ENCODE peak calls at places on chromosomes 3 and 15, in eight cellular contexts. One of them, this sample, is unnamed. For H4K20me1, the result is how much of the 10 kb centered on the place peaks cover.

GRCh38 chr3:32448686-32449474 is 53.8 kb downstream of the CMTM6 start:
- DNase-seq in HCT116: no peak
- DNase-seq in MM.1S: no peak
- DNase-seq in astrocyte: no peak
- DNase-seq in H9: no peak
- DNase-seq in neural progenitor cell: no peak
- DNase-seq in hepatocyte: no peak
- DNase-seq in IMR-90: no peak
- DNase-seq in this sample: no peak

GRCh38 chr15:98812711-98813441 is 164.5 kb downstream of the IGF1R start:
- DNase-seq in HCT116: no peak
- DNase-seq in MM.1S: no peak
- DNase-seq in astrocyte: no peak
- DNase-seq in H9: no peak
- DNase-seq in neural progenitor cell: no peak
- DNase-seq in hepatocyte: peak
- DNase-seq in IMR-90: no peak
- DNase-seq in this sample: no peak

GRCh38 chr15:56049577-56049976 is 56.2 kb upstream of the NEDD4 start:
- DNase-seq in HCT116: no peak
- DNase-seq in MM.1S: no peak
- DNase-seq in astrocyte: no peak
- DNase-seq in H9: no peak
- DNase-seq in neural progenitor cell: no peak
- DNase-seq in hepatocyte: no peak
- DNase-seq in IMR-90: no peak
- DNase-seq in this sample: no peak

GRCh38 chr15:59296181-59296617 is 76.5 kb downstream of the MYO1E start:
- DNase-seq in HCT116: no peak
- DNase-seq in MM.1S: no peak
- DNase-seq in astrocyte: peak
- DNase-seq in H9: peak
- DNase-seq in neural progenitor cell: no peak
- DNase-seq in hepatocyte: no peak
- DNase-seq in IMR-90: peak
- DNase-seq in this sample: peak

GRCh38 chr3:171458857-171459129 is 1.4 kb downstream of the TNIK start:
- DNase-seq in HCT116: no peak
- DNase-seq in MM.1S: no peak
- DNase-seq in astrocyte: no peak
- DNase-seq in H9: peak
- DNase-seq in neural progenitor cell: peak
- DNase-seq in hepatocyte: no peak
- DNase-seq in IMR-90: no peak
- DNase-seq in this sample: peak

GRCh38 chr15:22786868-22787698 is 639 bp downstream of the NIPA1 start:
- DNase-seq in HCT116: no peak
- DNase-seq in MM.1S: peak
- DNase-seq in astrocyte: no peak
- DNase-seq in H9: peak
- DNase-seq in neural progenitor cell: peak
- DNase-seq in hepatocyte: peak
- DNase-seq in IMR-90: no peak
- DNase-seq in this sample: peak

GRCh38 chr3:59237121-59237520 is 187.3 kb upstream of the CFAP20DC start:
- DNase-seq in HCT116: no peak
- DNase-seq in MM.1S: no peak
- DNase-seq in astrocyte: peak
- DNase-seq in H9: no peak
- DNase-seq in neural progenitor cell: no peak
- DNase-seq in hepatocyte: no peak
- DNase-seq in IMR-90: peak
- DNase-seq in this sample: peak

GRCh38 chr3:162367443-162368132 is 871.0 kb downstream of the OTOL1 start:
- DNase-seq in HCT116: no peak
- DNase-seq in MM.1S: no peak
- DNase-seq in astrocyte: no peak
- DNase-seq in H9: no peak
- DNase-seq in neural progenitor cell: no peak
- DNase-seq in hepatocyte: no peak
- DNase-seq in IMR-90: peak
- DNase-seq in this sample: no peak

DNA sequence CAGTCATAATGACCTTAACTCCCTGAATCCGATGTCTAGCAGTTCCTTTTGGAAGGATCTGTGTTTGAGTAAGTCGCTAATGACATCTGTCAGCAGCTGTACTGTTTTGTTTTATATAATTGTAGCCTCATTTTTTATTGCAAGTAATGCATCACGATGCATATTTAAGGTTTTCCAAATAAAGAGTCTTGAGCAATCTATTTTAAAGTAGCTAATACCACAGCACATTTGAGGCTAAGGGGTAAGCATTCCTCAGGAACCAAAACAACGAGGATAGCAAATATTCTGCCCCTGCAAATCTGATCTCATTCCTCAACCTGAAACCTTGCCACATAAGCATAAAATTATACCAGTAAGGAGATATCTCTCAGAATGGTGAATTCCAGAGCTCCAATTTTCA is 98.7 kb downstream of the TBC1D5 start:
- DNase-seq in HCT116: no peak
- DNase-seq in MM.1S: no peak
- DNase-seq in astrocyte: peak
- DNase-seq in H9: no peak
- DNase-seq in neural progenitor cell: no peak
- DNase-seq in hepatocyte: no peak
- DNase-seq in IMR-90: peak
- DNase-seq in this sample: peak
- H4K20me1 ChIP-seq in HCT116: under half
- H4K20me1 ChIP-seq in MM.1S: under half
- H4K20me1 ChIP-seq in astrocyte: under half
- H4K20me1 ChIP-seq in H9: under half
- H4K20me1 ChIP-seq in neural progenitor cell: under half
- H4K20me1 ChIP-seq in hepatocyte: under half
- H4K20me1 ChIP-seq in IMR-90: under half
- H4K20me1 ChIP-seq in this sample: under half

GRCh38 chr3:12630292-12630691 is 33.6 kb downstream of the RAF1 start:
- DNase-seq in HCT116: no peak
- DNase-seq in MM.1S: no peak
- DNase-seq in astrocyte: no peak
- DNase-seq in H9: no peak
- DNase-seq in neural progenitor cell: no peak
- DNase-seq in hepatocyte: no peak
- DNase-seq in IMR-90: no peak
- DNase-seq in this sample: no peak
- H4K20me1 ChIP-seq in HCT116: under half
- H4K20me1 ChIP-seq in MM.1S: under half
- H4K20me1 ChIP-seq in astrocyte: half or more
- H4K20me1 ChIP-seq in H9: under half
- H4K20me1 ChIP-seq in neural progenitor cell: half or more
- H4K20me1 ChIP-seq in hepatocyte: half or more
- H4K20me1 ChIP-seq in IMR-90: half or more
- H4K20me1 ChIP-seq in this sample: under half

GRCh38 chr15:70059476-70060213 is 38.1 kb downstream of the TLE3 start:
- DNase-seq in HCT116: no peak
- DNase-seq in MM.1S: no peak
- DNase-seq in astrocyte: no peak
- DNase-seq in H9: no peak
- DNase-seq in neural progenitor cell: no peak
- DNase-seq in hepatocyte: no peak
- DNase-seq in IMR-90: no peak
- DNase-seq in this sample: no peak
- H4K20me1 ChIP-seq in HCT116: under half
- H4K20me1 ChIP-seq in MM.1S: under half
- H4K20me1 ChIP-seq in astrocyte: half or more
- H4K20me1 ChIP-seq in H9: under half
- H4K20me1 ChIP-seq in neural progenitor cell: under half
- H4K20me1 ChIP-seq in hepatocyte: under half
- H4K20me1 ChIP-seq in IMR-90: under half
- H4K20me1 ChIP-seq in this sample: under half

GRCh38 chr3:197952440-197952839 is 2.5 kb downstream of the RPL35A start:
- DNase-seq in HCT116: no peak
- DNase-seq in MM.1S: no peak
- DNase-seq in astrocyte: no peak
- DNase-seq in H9: no peak
- DNase-seq in neural progenitor cell: no peak
- DNase-seq in hepatocyte: no peak
- DNase-seq in IMR-90: no peak
- DNase-seq in this sample: no peak
- H4K20me1 ChIP-seq in HCT116: under half
- H4K20me1 ChIP-seq in MM.1S: under half
- H4K20me1 ChIP-seq in astrocyte: half or more
- H4K20me1 ChIP-seq in H9: under half
- H4K20me1 ChIP-seq in neural progenitor cell: half or more
- H4K20me1 ChIP-seq in hepatocyte: under half
- H4K20me1 ChIP-seq in IMR-90: under half
- H4K20me1 ChIP-seq in this sample: under half

GRCh38 chr3:50255251-50255615 is 13.7 kb upstream of the SEMA3B start:
- DNase-seq in HCT116: no peak
- DNase-seq in MM.1S: no peak
- DNase-seq in astrocyte: no peak
- DNase-seq in H9: no peak
- DNase-seq in neural progenitor cell: no peak
- DNase-seq in hepatocyte: no peak
- DNase-seq in IMR-90: no peak
- DNase-seq in this sample: no peak
- H4K20me1 ChIP-seq in HCT116: under half
- H4K20me1 ChIP-seq in MM.1S: under half
- H4K20me1 ChIP-seq in astrocyte: half or more
- H4K20me1 ChIP-seq in H9: under half
- H4K20me1 ChIP-seq in neural progenitor cell: half or more
- H4K20me1 ChIP-seq in hepatocyte: under half
- H4K20me1 ChIP-seq in IMR-90: half or more
- H4K20me1 ChIP-seq in this sample: under half

DNA sequence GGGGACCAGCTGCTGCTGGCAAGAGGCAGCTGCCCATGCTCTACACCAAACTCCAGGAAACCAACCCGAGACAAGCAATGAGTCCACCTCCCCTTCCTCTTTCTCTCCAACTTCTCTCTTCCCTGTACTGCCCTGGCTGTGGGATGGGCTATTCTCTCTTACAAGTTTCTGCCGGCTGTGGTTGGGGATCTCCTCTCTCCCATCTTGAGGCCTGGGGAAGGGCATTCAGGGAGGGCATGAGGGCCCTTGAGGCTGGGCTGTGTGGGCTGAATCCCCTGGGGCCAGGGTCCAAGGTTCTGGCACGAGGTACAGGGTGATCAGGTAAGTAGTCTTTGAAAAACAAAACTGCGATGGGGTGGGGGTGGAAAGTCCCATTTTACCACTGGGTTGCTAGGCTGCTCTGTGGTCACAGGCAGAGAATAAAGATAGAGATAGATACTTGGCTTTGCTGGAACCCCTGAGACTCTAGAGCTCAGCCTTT is 32.3 kb upstream of the CTSH start:
- DNase-seq in HCT116: no peak
- DNase-seq in MM.1S: peak
- DNase-seq in astrocyte: no peak
- DNase-seq in H9: no peak
- DNase-seq in neural progenitor cell: no peak
- DNase-seq in hepatocyte: no peak
- DNase-seq in IMR-90: no peak
- DNase-seq in this sample: no peak
- H4K20me1 ChIP-seq in HCT116: under half
- H4K20me1 ChIP-seq in MM.1S: under half
- H4K20me1 ChIP-seq in astrocyte: under half
- H4K20me1 ChIP-seq in H9: under half
- H4K20me1 ChIP-seq in neural progenitor cell: under half
- H4K20me1 ChIP-seq in hepatocyte: under half
- H4K20me1 ChIP-seq in IMR-90: under half
- H4K20me1 ChIP-seq in this sample: under half

This sample was measured in GM23248.